ENCODE peak calls at places on chromosome 6, in four cellular contexts. N, P, Z and H are unnamed samples.

GRCh38 chr6:7050911-7051779 is 56.6 kb upstream of the RREB1 start:
- DNase-seq in N (peak; percentile 98), P (peak; percentile 63), Z (peak; percentile 73), H (peak; percentile 54)

GRCh38 chr6:28353981-28354676 is 4.4 kb downstream of the ZKSCAN3 start:
- DNase-seq in N (peak; percentile 83), P (no peak), Z (peak; percentile 23), H (no peak)

GRCh38 chr6:150567360-150567759 is 32.3 kb upstream of the PLEKHG1 start:
- DNase-seq in N (no peak), P (no peak), Z (no peak), H (no peak)

GRCh38 chr6:105087571-105088211 is 92.1 kb downstream of the POPDC3 start:
- DNase-seq in N (peak; percentile 60), P (no peak), Z (peak; percentile 82), H (peak; percentile 48)

GRCh38 chr6:110560239-110561015 is 84.0 kb upstream of the SLC22A16 start:
- DNase-seq in N (no peak), P (no peak), Z (no peak), H (no peak)

GRCh38 chr6:148514091-148514850 is 171.6 kb downstream of the SASH1 start:
- DNase-seq in N (no peak), P (no peak), Z (no peak), H (no peak)

GRCh38 chr6:126268087-126268486 is 71.8 kb upstream of the CENPW start:
- DNase-seq in N (no peak), P (no peak), Z (peak; percentile 23), H (peak; percentile 41)

GRCh38 chr6:20362623-20363022 is 39.1 kb upstream of the E2F3 start:
- DNase-seq in N (no peak), P (no peak), Z (no peak), H (no peak)

GRCh38 chr6:35620706-35621105 is 68.0 kb downstream of the FKBP5 start:
- DNase-seq in N (no peak), P (no peak), Z (no peak), H (no peak)

GRCh38 chr6:90370493-90370959 is 73.9 kb upstream of the BACH2 start:
- DNase-seq in N (peak; percentile 59), P (no peak), Z (peak; percentile 25), H (no peak)

GRCh38 chr6:160041608-160042007 is 72.7 kb downstream of the IGF2R start:
- DNase-seq in N (peak; percentile 84), P (peak; percentile 66), Z (peak; percentile 92), H (no peak)

GRCh38 chr6:2203264-2203663 is 42.1 kb downstream of the GMDS start:
- DNase-seq in N (no peak), P (no peak), Z (no peak), H (no peak)

GRCh38 chr6:53513519-53513966 is 31.4 kb downstream of the GCLC start:
- DNase-seq in N (no peak), P (no peak), Z (no peak), H (no peak)

GRCh38 chr6:112282217-112282616 is 27.9 kb upstream of the LAMA4 start:
- DNase-seq in N (peak; percentile 64), P (no peak), Z (peak; percentile 90), H (no peak)
- TF ChIP-seq CTCF in N (peak; percentile 16), P (peak; percentile 24), Z (peak; percentile 70), H (no peak)

GRCh38 chr6:138428943-138429616 is 25.1 kb downstream of the HEBP2 start:
- DNase-seq in N (peak; percentile 56), P (no peak), Z (peak; percentile 81), H (peak; percentile 56)
- TF ChIP-seq CTCF in N (peak; percentile 38), P (peak; percentile 69), Z (peak; percentile 60), H (peak; percentile 37)

GRCh38 chr6:11912420-11912819 is 99.7 kb upstream of the HIVEP1 start:
- DNase-seq in N (no peak), P (no peak), Z (no peak), H (no peak)
- TF ChIP-seq CTCF in N (no peak), P (no peak), Z (no peak), H (no peak)

GRCh38 chr6:80744213-80744612 is 637.7 kb downstream of the BCKDHB start:
- DNase-seq in N (no peak), P (no peak), Z (no peak), H (no peak)

DNA sequence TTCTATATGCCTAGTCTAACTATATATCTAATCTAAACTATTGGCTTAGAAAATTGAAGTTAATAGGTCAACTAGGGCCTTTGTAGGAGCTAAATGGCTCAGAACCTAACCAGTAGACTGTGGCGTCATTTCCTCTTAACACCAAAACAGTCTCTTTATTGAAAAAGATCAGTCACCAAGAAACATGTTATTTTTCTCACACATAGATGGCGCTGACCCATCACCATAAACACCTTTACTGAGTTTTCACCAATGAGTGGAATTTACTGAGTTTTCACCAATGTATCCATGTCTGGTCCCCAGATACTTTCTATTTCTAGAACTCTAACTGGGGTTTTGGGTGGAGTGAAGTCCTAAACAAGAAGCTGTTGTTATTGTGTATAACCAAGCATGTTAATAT is 636.0 kb downstream of the BCKDHB start:
- DNase-seq in N (peak; percentile 32), P (no peak), Z (peak; percentile 80), H (no peak)
- TF ChIP-seq CTCF in N (peak; percentile 24), P (no peak), Z (peak; percentile 58), H (peak; percentile 17)